ENCODE peak calls at places on chromosome 15, in six cellular contexts. D, K, O, G, B and E are unnamed samples.
A peak's percentile ranks its signal among the peaks of the same experiment; 100 is the strongest.

GRCh38 chr15:40693904-40694705 is 869 bp upstream of the RAD51 start:
- DNase-seq in D (no peak), K (peak; percentile 5), O (no peak), G (no peak), B (no peak), E (no peak)

GRCh38 chr15:67132276-67132675 is 66.9 kb downstream of the SMAD3 start:
- DNase-seq in D (no peak), K (no peak), O (no peak), G (no peak), B (no peak), E (no peak)

GRCh38 chr15:62603757-62604156 is 438.7 kb upstream of the C2CD4B start:
- DNase-seq in D (peak; percentile 96), K (peak; percentile 88), O (peak; percentile 88), G (no peak), B (peak; percentile 35), E (no peak)

GRCh38 chr15:36883705-36884355 is 216.5 kb downstream of the MEIS2 start:
- DNase-seq in D (peak; percentile 86), K (peak; percentile 92), O (peak; percentile 87), G (peak; percentile 92), B (peak; percentile 82), E (peak; percentile 92)

GRCh38 chr15:78242128-78242527 is 7.8 kb upstream of the ACSBG1 start:
- DNase-seq in D (no peak), K (no peak), O (peak; percentile 7), G (no peak), B (peak; percentile 57), E (no peak)

GRCh38 chr15:86634146-86634545 is 554.5 kb downstream of the AGBL1 start:
- DNase-seq in D (no peak), K (no peak), O (no peak), G (no peak), B (no peak), E (no peak)

GRCh38 chr15:63339006-63339766 is 42.5 kb downstream of the CA12 start:
- DNase-seq in D (no peak), K (no peak), O (peak; percentile 48), G (no peak), B (no peak), E (no peak)

GRCh38 chr15:24039683-24040082 is 352.6 kb upstream of the NDN start:
- DNase-seq in D (no peak), K (no peak), O (no peak), G (no peak), B (no peak), E (no peak)

GRCh38 chr15:30046414-30046813 is 36.3 kb upstream of the GOLGA8J start:
- DNase-seq in D (no peak), K (no peak), O (no peak), G (no peak), B (no peak), E (no peak)
- TF ChIP-seq CTCF in D (no peak), K (no peak), O (no peak), G (no peak), B (no peak), E (no peak)

GRCh38 chr15:99486371-99487336 is 79.1 kb upstream of the MEF2A start:
- DNase-seq in D (peak; percentile 94), K (peak; percentile 92), O (peak; percentile 48), G (peak; percentile 96), B (peak; percentile 61), E (no peak)
- TF ChIP-seq CTCF in D (no peak), K (no peak), O (no peak), G (no peak), B (no peak), E (no peak)

GRCh38 chr15:75750261-75751050 is 37.8 kb upstream of the CSPG4 start:
- DNase-seq in D (no peak), K (no peak), O (no peak), G (no peak), B (peak; percentile 4), E (no peak)
- TF ChIP-seq CTCF in D (no peak), K (no peak), O (no peak), G (no peak), B (no peak), E (no peak)

GRCh38 chr15:96585634-96586386 is 255.3 kb downstream of the NR2F2 start:
- DNase-seq in D (peak; percentile 6), K (peak; percentile 14), O (peak; percentile 31), G (no peak), B (no peak), E (no peak)
- TF ChIP-seq CTCF in D (peak; percentile 30), K (peak; percentile 26), O (peak; percentile 39), G (peak; percentile 54), B (no peak), E (no peak)

GRCh38 chr15:80474751-80475295 is 70.6 kb downstream of the ARNT2 start:
- DNase-seq in D (peak; percentile 38), K (no peak), O (no peak), G (no peak), B (no peak), E (no peak)

GRCh38 chr15:80476036-80476435 is 71.9 kb downstream of the ARNT2 start:
- DNase-seq in D (no peak), K (no peak), O (peak; percentile 71), G (no peak), B (no peak), E (no peak)

GRCh38 chr15:80473574-80474223 is 69.5 kb downstream of the ARNT2 start:
- DNase-seq in D (no peak), K (no peak), O (no peak), G (no peak), B (no peak), E (no peak)

GRCh38 chr15:80474224-80474619 is 70.0 kb downstream of the ARNT2 start:
- DNase-seq in D (no peak), K (no peak), O (no peak), G (no peak), B (no peak), E (no peak)

DNA sequence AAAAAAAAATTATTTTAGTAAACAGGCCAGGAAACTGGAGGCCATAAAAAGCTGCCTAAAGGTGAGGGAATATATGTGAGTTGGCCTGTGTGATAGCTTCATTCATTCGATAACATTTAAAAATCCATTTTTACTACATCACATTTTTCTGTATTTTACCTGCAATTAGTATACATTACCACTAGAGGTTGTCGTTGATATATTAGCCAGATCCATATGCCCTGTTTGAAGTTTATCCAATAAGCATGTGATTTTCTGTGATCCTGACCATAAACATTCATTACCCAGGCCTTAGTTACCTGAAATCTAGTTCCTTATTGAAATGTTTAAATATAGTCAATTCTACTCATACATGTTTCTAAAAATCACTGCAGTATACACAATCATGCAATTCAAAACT is 71.4 kb downstream of the ARNT2 start:
- DNase-seq in D (no peak), K (no peak), O (no peak), G (no peak), B (no peak), E (no peak)
- TF ChIP-seq CTCF in D (peak; percentile 45), K (peak; percentile 41), O (peak; percentile 40), G (peak; percentile 40), B (no peak), E (peak; percentile 61)

GRCh38 chr15:42082832-42083604 is 11.3 kb downstream of the PLA2G4D start:
- DNase-seq in D (no peak), K (no peak), O (no peak), G (no peak), B (peak; percentile 7), E (peak; percentile 62)

GRCh38 chr15:42082141-42082540 is 12.2 kb downstream of the PLA2G4D start:
- DNase-seq in D (no peak), K (no peak), O (no peak), G (no peak), B (no peak), E (no peak)

GRCh38 chr15:42083916-42084315 is 10.4 kb downstream of the PLA2G4D start:
- DNase-seq in D (no peak), K (no peak), O (no peak), G (no peak), B (peak; percentile 0), E (no peak)

GRCh38 chr15:42084465-42085235 is 9.7 kb downstream of the PLA2G4D start:
- DNase-seq in D (peak; percentile 40), K (peak; percentile 50), O (peak; percentile 41), G (no peak), B (peak; percentile 80), E (no peak)

DNA sequence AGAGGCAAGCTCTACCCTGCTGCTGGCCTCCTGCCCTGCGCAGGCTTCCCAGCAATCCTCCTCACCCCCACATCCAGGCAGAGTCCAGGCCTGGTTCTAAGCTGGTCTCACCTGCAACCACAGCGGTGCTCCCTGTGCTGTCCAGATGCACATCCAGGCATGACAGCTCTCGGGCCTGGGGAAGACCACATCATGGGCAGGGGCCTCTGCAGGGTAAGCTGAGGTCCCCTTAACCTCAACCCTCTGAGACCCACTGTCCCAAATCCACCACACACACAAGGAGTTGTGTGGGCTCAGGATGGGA is 10.8 kb downstream of the PLA2G4D start:
- DNase-seq in D (no peak), K (no peak), O (no peak), G (no peak), B (no peak), E (no peak)
- TF ChIP-seq CTCF in D (no peak), K (no peak), O (no peak), G (no peak), B (no peak), E (no peak)

GRCh38 chr15:88032787-88033186 is 223.8 kb downstream of the NTRK3 start:
- DNase-seq in D (peak; percentile 57), K (no peak), O (peak; percentile 20), G (no peak), B (no peak), E (no peak)

GRCh38 chr15:88029696-88030095 is 226.8 kb downstream of the NTRK3 start:
- DNase-seq in D (peak; percentile 46), K (peak; percentile 18), O (peak; percentile 59), G (no peak), B (no peak), E (no peak)

GRCh38 chr15:88031461-88031860 is 225.1 kb downstream of the NTRK3 start:
- DNase-seq in D (no peak), K (no peak), O (peak; percentile 17), G (no peak), B (no peak), E (no peak)

GRCh38 chr15:88023956-88024355 is 232.6 kb downstream of the NTRK3 start:
- DNase-seq in D (no peak), K (no peak), O (no peak), G (no peak), B (no peak), E (no peak)

GRCh38 chr15:88028024-88028423 is 228.5 kb downstream of the NTRK3 start:
- DNase-seq in D (no peak), K (no peak), O (peak; percentile 1), G (no peak), B (no peak), E (no peak)
- TF ChIP-seq CTCF in D (no peak), K (no peak), O (no peak), G (no peak), B (no peak), E (no peak)

DNA sequence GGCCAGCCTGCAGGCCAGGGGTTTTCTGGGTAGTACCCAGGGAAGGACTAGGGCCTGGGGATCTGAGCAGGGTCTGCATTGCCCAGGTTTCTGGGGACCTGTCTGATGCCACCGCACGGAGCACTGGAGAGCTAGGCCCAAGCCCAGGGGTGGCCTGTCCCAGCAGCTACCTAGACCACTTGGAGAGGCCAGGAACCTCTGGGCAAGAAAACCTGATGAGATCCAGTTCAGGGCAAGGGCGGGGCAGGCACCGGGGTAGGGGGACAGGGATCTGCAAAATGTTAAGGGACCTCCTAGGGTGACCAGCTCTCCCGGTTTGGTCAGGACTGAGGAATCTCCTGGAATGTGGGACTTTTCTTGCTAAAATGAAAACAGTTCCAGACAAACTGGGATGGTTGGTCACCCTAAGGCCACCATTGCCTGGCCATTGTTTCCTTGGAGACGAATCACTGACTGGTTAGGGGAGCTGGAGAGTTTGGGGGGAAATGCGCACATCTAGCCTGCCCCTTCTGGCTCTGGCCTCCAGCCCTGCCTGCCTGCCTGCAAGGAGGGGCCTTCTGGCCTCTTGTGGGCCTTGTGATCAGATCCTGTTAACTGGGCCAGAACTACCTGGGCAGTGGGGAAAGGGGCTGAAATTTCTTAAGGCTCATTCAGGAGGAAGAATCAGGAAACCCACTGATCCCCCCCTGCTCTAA is 117.4 kb upstream of the TLE3 start:
- DNase-seq in D (no peak), K (no peak), O (no peak), G (no peak), B (no peak), E (no peak)
- TF ChIP-seq CTCF in D (no peak), K (no peak), O (no peak), G (no peak), B (no peak), E (no peak)